ENCODE peak calls at places on chromosomes 4 and X, in ten cellular contexts. K, S, N, F, L, Q, J, Y, W and E are unnamed samples.

GRCh38 chr4:180164799-180165198 is 2078.4 kb upstream of the TENM3 start:
- DNase-seq in F (no peak), W (no peak), J (no peak), Q (no peak), N (no peak), K (peak; percentile 73), L (peak; percentile 88), S (no peak), Y (no peak), E (no peak)

GRCh38 chr4:8130346-8131066 is 28.1 kb downstream of the ABLIM2 start:
- DNase-seq in L (no peak), Y (no peak), S (no peak), K (no peak), F (no peak), Q (no peak), W (no peak), J (no peak), N (peak; percentile 54), E (no peak)

GRCh38 chr4:144449623-144450022 is 196.3 kb upstream of the HHIP start:
- DNase-seq in Y (peak; percentile 33), N (no peak), F (peak; percentile 59), K (peak; percentile 26), L (no peak), W (peak; percentile 62), Q (no peak), J (no peak), S (no peak), E (peak; percentile 74)

GRCh38 chrX:140467211-140467610 is 37.7 kb downstream of the SOX3 start:
- DNase-seq in Y (no peak), K (peak; percentile 70), J (no peak), Q (no peak), S (no peak), N (no peak), W (no peak), L (no peak), F (no peak), E (no peak)

GRCh38 chr4:165327211-165328100 is at the start of gene MSMO1:
- DNase-seq in Q (peak; percentile 82), L (peak; percentile 99), W (peak; percentile 99), K (peak; percentile 98), J (peak; percentile 95), N (peak; percentile 99), F (peak; percentile 99), Y (peak; percentile 97), S (peak; percentile 99), E (peak; percentile 100)

GRCh38 chr4:105350859-105351494 is 122.9 kb downstream of the PPA2 start:
- DNase-seq in K (peak; percentile 73), Y (no peak), W (no peak), N (no peak), S (no peak), F (no peak), Q (no peak), J (no peak), L (peak; percentile 83), E (no peak)

GRCh38 chr4:78720994-78721677 is 55.0 kb upstream of the BMP2K start:
- DNase-seq in F (peak; percentile 23), W (no peak), K (no peak), L (no peak), Q (no peak), J (no peak), Y (no peak), S (no peak), N (no peak), E (no peak)

GRCh38 chr4:152187693-152188092 is 348.2 kb downstream of the FBXW7 start:
- DNase-seq in W (no peak), Y (no peak), S (no peak), L (no peak), N (no peak), Q (no peak), J (no peak), K (peak; percentile 14), F (no peak), E (no peak)

GRCh38 chr4:180923476-180923875 is 1319.7 kb upstream of the TENM3 start:
- DNase-seq in J (no peak), Y (no peak), K (peak; percentile 80), N (no peak), F (no peak), S (no peak), Q (no peak), L (peak; percentile 82), W (no peak), E (no peak)

GRCh38 chr4:683982-684571 is 4.9 kb downstream of the SLC49A3 start:
- DNase-seq in N (peak; percentile 78), K (peak; percentile 46), Y (peak; percentile 42), F (peak; percentile 58), W (peak; percentile 76), J (peak; percentile 91), S (peak; percentile 74), L (peak; percentile 57), Q (no peak), E (no peak)

GRCh38 chr4:74237425-74237966 is 70.8 kb upstream of the EPGN start:
- DNase-seq in K (no peak), W (no peak), Q (no peak), S (no peak), Y (no peak), L (no peak), F (no peak), J (no peak), N (no peak), E (no peak)

GRCh38 chrX:116417968-116418367 is 18.4 kb upstream of the SLC6A14 start:
- DNase-seq in Q (no peak), J (no peak), L (no peak), S (no peak), N (no peak), W (no peak), K (no peak), F (no peak), Y (no peak), E (no peak)

GRCh38 chr4:140427919-140428471 is 547 bp upstream of the CLGN start:
- DNase-seq in S (no peak), Y (no peak), K (no peak), N (no peak), Q (no peak), L (peak; percentile 23), W (no peak), F (no peak), J (no peak), E (no peak)

GRCh38 chr4:64846417-64846816 is 437.2 kb upstream of the TECRL start:
- DNase-seq in Q (no peak), F (no peak), Y (no peak), N (no peak), S (no peak), K (peak; percentile 6), J (no peak), L (no peak), W (no peak), E (no peak)

GRCh38 chrX:48938721-48939416 is 18.5 kb downstream of the OTUD5 start:
- DNase-seq in Q (no peak), W (no peak), N (no peak), Y (no peak), L (no peak), S (no peak), J (no peak), K (no peak), F (no peak), E (no peak)

GRCh38 chrX:150766351-150767044 is 73.3 kb downstream of the MTMR1 start:
- DNase-seq in J (no peak), F (no peak), S (no peak), W (no peak), Q (no peak), L (no peak), K (no peak), Y (no peak), N (no peak), E (no peak)

GRCh38 chr4:11053601-11054000 is 369.0 kb upstream of the CLNK start:
- DNase-seq in J (no peak), N (no peak), W (no peak), Q (no peak), S (no peak), L (no peak), Y (no peak), F (no peak), K (peak; percentile 11), E (no peak)

GRCh38 chr4:149718500-149718899 is 97.1 kb downstream of the IQCM start:
- DNase-seq in N (no peak), Y (no peak), Q (no peak), S (no peak), L (no peak), K (no peak), W (no peak), F (no peak), J (no peak), E (no peak)
- H3K4me3 ChIP-seq in N (no peak overlapping the region), Y (no peak overlapping the region), Q (no peak overlapping the region), S (no peak overlapping the region), L (no peak overlapping the region), K (no peak overlapping the region), W (no peak overlapping the region), F (no peak overlapping the region), J (no peak overlapping the region), E (no peak overlapping the region)

DNA sequence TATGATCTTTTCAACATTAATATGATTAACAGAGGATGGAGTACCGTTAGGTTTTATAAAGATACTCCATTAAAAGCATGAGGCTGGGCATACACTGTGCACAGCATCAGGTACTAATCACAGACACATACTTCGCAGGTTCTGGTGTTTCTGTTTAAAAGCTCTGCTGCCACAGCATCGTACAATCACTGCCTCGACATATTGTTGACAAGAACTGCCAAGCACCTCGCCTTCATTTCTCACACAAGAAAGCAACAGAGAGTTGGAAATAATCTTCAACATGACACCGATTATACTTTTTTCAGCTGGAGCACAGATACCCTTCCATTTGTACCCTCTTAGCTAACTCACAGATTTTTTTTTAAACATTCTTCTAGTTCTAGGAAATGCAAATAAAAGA is 753.4 kb upstream of the FAM241A start:
- DNase-seq in K (no peak), Q (no peak), S (no peak), Y (no peak), F (no peak), N (no peak), J (no peak), W (no peak), L (no peak), E (no peak)
- TF ChIP-seq CTCF in K (no peak), Q (no peak), S (no peak), Y (no peak), F (no peak), N (no peak), J (no peak), W (no peak), L (no peak), E (no peak)

DNA sequence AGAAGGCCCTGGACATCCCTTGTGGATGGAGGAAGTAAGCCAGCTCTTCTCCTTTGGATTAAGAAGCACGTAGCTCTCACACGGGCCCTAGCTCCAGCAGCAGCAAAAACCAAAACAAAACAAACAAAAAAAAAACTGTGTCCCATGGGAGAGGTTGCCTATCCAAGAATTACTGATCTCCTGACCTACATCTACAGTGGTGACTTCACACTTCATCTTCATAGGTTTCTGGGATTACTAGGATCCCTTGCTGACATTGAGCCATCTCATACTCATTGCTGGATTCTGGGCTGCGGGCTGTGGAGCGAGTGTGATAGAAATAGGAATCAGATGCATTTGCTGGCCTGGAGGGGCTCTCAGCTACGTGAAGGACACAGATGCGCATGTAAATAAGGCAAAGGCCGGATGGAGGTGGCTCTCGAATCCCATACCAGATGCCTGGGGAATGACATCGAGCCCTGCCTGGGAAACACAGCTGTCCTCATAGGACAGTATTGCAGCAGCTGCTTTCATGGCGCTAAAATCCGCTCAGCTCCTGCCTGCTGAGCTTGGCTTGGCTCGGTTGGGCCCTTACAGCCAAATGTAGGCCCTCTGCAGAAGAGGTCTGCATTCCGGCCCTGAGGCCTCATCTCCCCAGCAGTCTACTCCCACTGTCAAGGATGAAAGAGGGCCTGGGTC is 41.7 kb downstream of the CNGA2 start:
- DNase-seq in Q (no peak), L (no peak), Y (no peak), F (no peak), W (no peak), S (no peak), N (no peak), K (no peak), J (no peak), E (peak; percentile 56)
- H3K27ac ChIP-seq in Q (no peak overlapping the region), L (no peak overlapping the region), Y (no peak overlapping the region), F (no peak overlapping the region), W (no peak overlapping the region), S (no peak overlapping the region), N (no peak overlapping the region), K (no peak overlapping the region), J (no peak overlapping the region), E (no peak overlapping the region)

GRCh38 chr4:26273308-26273980 is 47.4 kb upstream of the RBPJ start:
- DNase-seq in K (no peak), J (no peak), F (peak; percentile 40), S (no peak), Y (no peak), Q (no peak), N (no peak), L (no peak), W (peak; percentile 71), E (no peak)
- H3K4me3 ChIP-seq in K (no peak overlapping the region), J (no peak overlapping the region), F (no peak overlapping the region), S (no peak overlapping the region), Y (no peak overlapping the region), Q (no peak overlapping the region), N (no peak overlapping the region), L (no peak overlapping the region), W (no peak overlapping the region), E (no peak overlapping the region)